ENCODE peak calls at places on chromosome 21, in six cellular contexts. I is stimulated activated CD4-positive, alpha-beta T cell treated with anti-CD3 and anti-CD28 coated beads, TNF-alpha, amount 100 ng/mL, for 24 hours; A is GM04503; G is neural progenitor cell; Q is fibroblast of mammary gland; F is NCI-H1092 treated with DMSO at 0.1 percent for 48 hours. B is an unnamed sample.

GRCh38 chr21:27700974-27701614 is 734.2 kb upstream of the ADAMTS5 start:
- DNase-seq in I (peak; percentile 2), A (peak; percentile 42), G (peak; percentile 87), Q (peak; percentile 86), F (peak; percentile 52), B (peak; percentile 70)

GRCh38 chr21:26844258-26845065 is 747 bp downstream of the ADAMTS1 start:
- DNase-seq in I (no peak), A (no peak), G (peak; percentile 74), Q (no peak), F (peak; percentile 24), B (peak; percentile 22)

GRCh38 chr21:36450511-36450910 is 29.4 kb downstream of the CLDN14 start:
- DNase-seq in I (no peak), A (no peak), G (no peak), Q (peak; percentile 68), F (no peak), B (no peak)

GRCh38 chr21:32771134-32771523 is 426 bp downstream of the PAXBP1 start:
- DNase-seq in I (peak; percentile 18), A (no peak), G (peak; percentile 84), Q (peak; percentile 62), F (no peak), B (peak; percentile 72)

GRCh38 chr21:43343992-43344886 is 82.7 kb downstream of the SIK1 start:
- DNase-seq in I (no peak), A (no peak), G (no peak), Q (no peak), F (peak; percentile 84), B (no peak)

GRCh38 chr21:45139473-45139872 is 65.1 kb downstream of the ADARB1 start:
- DNase-seq in I (no peak), A (no peak), G (no peak), Q (no peak), F (no peak), B (no peak)

GRCh38 chr21:31900121-31900895 is 27.5 kb downstream of the HUNK start:
- DNase-seq in I (no peak), A (no peak), G (no peak), Q (no peak), F (no peak), B (no peak)

GRCh38 chr21:39599191-39599966 is 13.4 kb upstream of the B3GALT5 start:
- DNase-seq in I (no peak), A (no peak), G (no peak), Q (no peak), F (no peak), B (no peak)

GRCh38 chr21:34700605-34701004 is 31.8 kb downstream of the CLIC6 start:
- DNase-seq in I (no peak), A (no peak), G (no peak), Q (no peak), F (no peak), B (no peak)

GRCh38 chr21:41957991-41958766 is 4.4 kb upstream of the C2CD2 start:
- DNase-seq in I (no peak), A (no peak), G (no peak), Q (peak; percentile 98), F (peak; percentile 61), B (no peak)

GRCh38 chr21:26210614-26211013 is 40.0 kb upstream of the APP start:
- DNase-seq in I (no peak), A (no peak), G (no peak), Q (no peak), F (no peak), B (no peak)

GRCh38 chr21:45618846-45619485 is 24.6 kb upstream of the PCBP3 start:
- DNase-seq in I (no peak), A (no peak), G (no peak), Q (peak; percentile 41), F (no peak), B (no peak)